ENCODE peak calls at places on chromosomes 4 and X, in five cellular contexts. P is cardiac fibroblast, Y is endothelial cell of umbilical vein, I is MM.1S, H is IMR-90. O is an unnamed sample.

GRCh38 chrX:54754854-54755253 is 43.2 kb downstream of the ITIH6 start:
- DNase-seq in P (no peak), Y (no peak), I (no peak), H (no peak), O (no peak)

GRCh38 chr4:25423548-25423947 is 46.5 kb downstream of the ANAPC4 start:
- DNase-seq in P (no peak), Y (no peak), I (no peak), H (no peak), O (no peak)

GRCh38 chr4:8186883-8187282 is 12.2 kb upstream of the SH3TC1 start:
- DNase-seq in P (no peak), Y (no peak), I (no peak), H (no peak), O (no peak)

GRCh38 chr4:78323439-78323838 is 228.1 kb upstream of the ANXA3 start:
- DNase-seq in P (no peak), Y (no peak), I (no peak), H (no peak), O (no peak)

GRCh38 chr4:38868055-38868965 is 704 bp downstream of the FAM114A1 start:
- DNase-seq in P (peak), Y (peak), I (no peak), H (peak), O (no peak)

GRCh38 chr4:52037730-52038108 is 380 bp downstream of the SGCB start:
- DNase-seq in P (peak), Y (peak), I (peak), H (peak), O (peak)

GRCh38 chr4:156946508-156947197 is 24.9 kb downstream of the PDGFC start:
- DNase-seq in P (peak), Y (peak), I (no peak), H (peak), O (peak)

GRCh38 chr4:56656346-56656643 is 24.8 kb downstream of the HOPX start:
- DNase-seq in P (no peak), Y (peak), I (peak), H (no peak), O (no peak)

GRCh38 chr4:102363033-102363432 is 17.8 kb upstream of the SLC39A8 start:
- DNase-seq in P (no peak), Y (no peak), I (no peak), H (no peak), O (no peak)

GRCh38 chr4:112817933-112818921 is 181.3 kb downstream of the LARP7 start:
- DNase-seq in P (peak), Y (peak), I (peak), H (peak), O (peak)

GRCh38 chrX:14351889-14352288 is 177.4 kb upstream of the GLRA2 start:
- DNase-seq in P (no peak), Y (no peak), I (no peak), H (no peak), O (no peak)

GRCh38 chrX:55008571-55009358 is 8.6 kb downstream of the APEX2 start:
- DNase-seq in P (no peak), Y (peak), I (no peak), H (peak), O (peak)

GRCh38 chr4:163534056-163534455 is 39.6 kb downstream of the TMA16 start:
- DNase-seq in P (no peak), Y (no peak), I (no peak), H (no peak), O (no peak)

GRCh38 chr4:25351777-25352421 is 25.2 kb upstream of the ANAPC4 start:
- DNase-seq in P (peak), Y (peak), I (no peak), H (peak), O (peak)

GRCh38 chrX:13013353-13014110 is 30.9 kb downstream of the FAM9C start:
- DNase-seq in P (peak), Y (no peak), I (no peak), H (no peak), O (no peak)

GRCh38 chrX:56232221-56233082 is at the start of gene KLF8:
- DNase-seq in P (no peak), Y (no peak), I (no peak), H (no peak), O (no peak)

GRCh38 chr4:90226734-90227133 is 99.5 kb downstream of the CCSER1 start:
- DNase-seq in P (no peak), Y (no peak), I (no peak), H (no peak), O (peak)

GRCh38 chr4:110193822-110194761 is 4.3 kb downstream of the ELOVL6 start:
- DNase-seq in P (peak), Y (peak), I (no peak), H (peak), O (peak)
- H3K4me3 ChIP-seq in P (no peak), Y (no peak), I (no peak), H (no peak), O (no peak)

GRCh38 chrX:153722704-153723350 is 1.4 kb downstream of the BCAP31 start:
- DNase-seq in P (no peak), Y (peak), I (no peak), H (no peak), O (no peak)

GRCh38 chrX:153725039-153725831 is 579 bp downstream of the ABCD1 start:
- DNase-seq in P (no peak), Y (no peak), I (no peak), H (no peak), O (no peak)

GRCh38 chrX:153725832-153726285 is 1.2 kb downstream of the ABCD1 start:
- DNase-seq in P (no peak), Y (no peak), I (no peak), H (no peak), O (no peak)

GRCh38 chrX:153724252-153725038 is at the start of the genes ABCD1 and BCAP31:
- DNase-seq in P (peak), Y (peak), I (peak), H (peak), O (peak)

GRCh38 chrX:153723351-153724251 is 586 bp downstream of the BCAP31 start:
- DNase-seq in P (peak), Y (peak), I (peak), H (peak), O (peak)
- TF ChIP-seq CTCF in P (peak), Y (peak), I (peak), H (peak), O (peak)

DNA sequence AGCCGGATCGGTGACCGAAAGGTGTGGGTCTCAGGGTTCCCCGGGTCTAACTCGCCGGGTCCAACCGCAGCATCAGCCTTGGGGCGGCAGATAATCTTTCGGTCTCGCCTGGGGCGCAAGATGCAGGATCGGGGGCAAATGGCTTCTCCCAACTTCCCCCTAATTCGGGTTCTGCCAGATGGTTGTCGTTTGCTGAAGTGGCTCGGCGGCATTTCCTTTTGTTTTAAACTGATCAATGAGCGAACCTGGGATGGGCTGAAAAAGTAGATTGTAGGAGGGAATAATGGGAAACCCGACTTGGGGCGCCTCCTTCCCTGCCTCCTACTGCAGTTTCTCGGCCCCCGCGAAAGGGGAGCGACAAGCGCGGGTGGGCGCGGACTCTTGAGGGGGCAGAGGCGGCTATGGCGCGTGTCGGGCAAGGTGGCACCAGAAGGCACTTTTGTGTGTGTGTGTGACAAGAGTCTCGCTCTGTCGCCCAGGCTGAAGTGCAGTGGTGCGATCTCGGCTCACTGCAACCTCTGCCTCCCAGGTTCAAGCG is 3.1 kb downstream of the PDGFRA start:
- DNase-seq in P (no peak), Y (no peak), I (no peak), H (no peak), O (peak)
- H3K4me3 ChIP-seq in P (peak), Y (peak), I (peak), H (peak), O (peak)

DNA sequence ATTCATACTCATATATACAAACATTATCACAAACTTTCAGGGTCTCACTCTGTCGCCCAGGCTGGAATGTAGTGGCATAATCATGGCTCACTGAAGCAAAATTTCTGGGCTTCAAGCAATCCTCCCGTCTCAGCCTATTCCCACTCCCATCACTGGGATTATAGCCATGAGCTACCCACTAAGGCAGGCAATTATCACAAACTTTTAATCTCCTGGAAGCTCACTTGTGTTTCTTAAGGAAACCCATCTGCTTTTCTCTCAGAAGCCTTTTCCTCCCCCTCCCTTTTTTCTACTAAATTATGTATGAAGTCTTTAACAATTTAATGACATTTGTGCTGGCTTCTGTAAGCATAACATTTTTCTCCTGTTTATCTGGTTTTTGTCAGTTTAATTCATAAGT is 170.5 kb downstream of the AREG start:
- DNase-seq in P (no peak), Y (no peak), I (no peak), H (no peak), O (no peak)
- TF ChIP-seq CTCF in P (no peak), Y (no peak), I (no peak), H (no peak), O (no peak)

GRCh38 chr4:80461412-80461811 is 125.9 kb downstream of the CFAP299 start:
- DNase-seq in P (no peak), Y (no peak), I (no peak), H (no peak), O (no peak)
- H3K4me3 ChIP-seq in P (no peak), Y (no peak), I (no peak), H (no peak), O (no peak)

DNA sequence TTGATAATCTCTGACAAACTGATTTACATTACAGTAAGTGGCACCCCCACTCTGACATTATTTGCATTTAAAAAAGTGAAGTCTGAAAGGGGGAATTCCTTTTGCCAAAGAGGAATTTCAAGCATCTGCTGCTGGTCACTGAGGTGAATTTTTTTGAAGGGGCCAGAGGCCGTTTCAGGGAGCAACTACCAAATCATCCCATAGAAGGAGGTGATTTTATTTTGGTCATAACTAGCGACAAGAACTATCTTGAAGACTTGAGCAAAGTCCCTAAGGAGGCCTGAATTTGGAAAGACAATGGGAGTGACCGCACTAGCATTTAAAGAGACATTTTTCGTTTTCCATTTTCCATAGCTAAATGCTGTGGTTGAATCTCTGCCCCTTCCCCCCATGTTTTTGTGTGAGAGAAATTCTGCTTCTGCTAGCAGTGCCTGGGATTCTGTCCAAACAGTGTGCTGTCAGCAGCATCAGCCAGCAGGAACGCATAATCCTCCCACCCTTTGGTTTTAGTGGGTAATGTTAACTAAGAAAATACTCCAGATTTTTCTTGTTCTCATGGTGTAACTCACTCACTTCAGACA is 110.1 kb upstream of the MED14 start:
- DNase-seq in P (peak), Y (peak), I (no peak), H (peak), O (peak)
- TF ChIP-seq CTCF in P (no peak), Y (no peak), I (no peak), H (no peak), O (no peak)

O was measured in astrocyte of the spinal cord.